ENCODE peak calls at places on chromosome 7, in ten cellular contexts. B, J, A, E, S, M, W, G, Q and O are unnamed samples.

GRCh38 chr7:106377847-106378361 is 93.1 kb upstream of the NAMPT start:
- DNase-seq in B (no peak), J (no peak), A (no peak), E (no peak), S (no peak), M (no peak), W (no peak), G (no peak), Q (peak), O (peak)

GRCh38 chr7:13850185-13850752 is 139.2 kb downstream of the ETV1 start:
- DNase-seq in B (peak), J (peak), A (peak), E (peak), S (peak), M (no peak), W (peak), G (no peak), Q (peak), O (peak)

GRCh38 chr7:117132385-117133120 is 179.3 kb downstream of the ST7 start:
- DNase-seq in B (no peak), J (peak), A (peak), E (no peak), S (peak), M (no peak), W (no peak), G (no peak), Q (peak), O (peak)

GRCh38 chr7:49643750-49644149 is 129.7 kb upstream of the VWC2 start:
- DNase-seq in B (no peak), J (no peak), A (no peak), E (no peak), S (no peak), M (no peak), W (no peak), G (no peak), Q (no peak), O (no peak)

GRCh38 chr7:134938141-134938540 is 48.2 kb upstream of the AGBL3 start:
- DNase-seq in B (no peak), J (no peak), A (no peak), E (no peak), S (no peak), M (no peak), W (no peak), G (no peak), Q (no peak), O (no peak)

GRCh38 chr7:88069093-88069492 is 135.0 kb downstream of the ADAM22 start:
- DNase-seq in B (no peak), J (no peak), A (no peak), E (no peak), S (no peak), M (no peak), W (no peak), G (no peak), Q (no peak), O (no peak)

GRCh38 chr7:140327261-140327661 is 71.1 kb downstream of the SLC37A3 start:
- DNase-seq in B (no peak), J (no peak), A (no peak), E (no peak), S (no peak), M (no peak), W (no peak), G (no peak), Q (no peak), O (no peak)

GRCh38 chr7:157309990-157310668 is 26.7 kb upstream of the DNAJB6 start:
- DNase-seq in B (no peak), J (no peak), A (peak), E (no peak), S (peak), M (no peak), W (peak), G (no peak), Q (peak), O (peak)

GRCh38 chr7:157397751-157398691 is 61.2 kb downstream of the DNAJB6 start:
- DNase-seq in B (no peak), J (peak), A (peak), E (no peak), S (peak), M (no peak), W (peak), G (no peak), Q (peak), O (peak)